ENCODE peak calls at places on chromosomes 11 and 22, in five cellular contexts. W is AG04449, U is choroid plexus epithelial cell, A is cardiac fibroblast, D is pancreas. O is an unnamed sample.

GRCh38 chr11:3989251-3989650 is 105.3 kb upstream of the RRM1 start:
- DNase-seq in A (no peak), W (no peak), D (no peak), U (no peak), O (no peak)

GRCh38 chr22:45709004-45709739 is 37.5 kb downstream of the ATXN10 start:
- DNase-seq in D (no peak), U (peak), W (no peak), A (peak), O (no peak)

GRCh38 chr22:21948390-21948789 is 4.3 kb downstream of the PPM1F start:
- DNase-seq in W (no peak), D (no peak), A (no peak), U (no peak), O (no peak)

GRCh38 chr11:28268925-28269324 is 160.7 kb downstream of the METTL15 start:
- DNase-seq in A (no peak), W (no peak), D (no peak), U (no peak), O (no peak)

GRCh38 chr11:61730222-61730994 is 22.0 kb upstream of the MYRF start:
- DNase-seq in U (no peak), A (no peak), W (no peak), D (peak), O (no peak)

GRCh38 chr22:45008853-45009751 is 703 bp downstream of the PHF21B start:
- DNase-seq in D (no peak), A (peak), U (peak), W (no peak), O (no peak)

GRCh38 chr11:15607361-15608036 is 492.8 kb downstream of the INSC start:
- DNase-seq in A (no peak), D (no peak), W (no peak), U (no peak), O (no peak)

GRCh38 chr11:128453444-128454336 is 133.7 kb downstream of the ETS1 start:
- DNase-seq in U (peak), D (peak), A (peak), W (peak), O (peak)

GRCh38 chr22:29072193-29072978 is 449 bp upstream of the KREMEN1 start:
- DNase-seq in A (peak), D (peak), W (no peak), U (peak), O (peak)

GRCh38 chr22:39953101-39953500 is 7.1 kb upstream of the TMA7B start:
- DNase-seq in W (no peak), U (no peak), D (no peak), A (no peak), O (no peak)

GRCh38 chr11:110951609-110952008 is 239.4 kb upstream of the ARHGAP20 start:
- DNase-seq in W (no peak), A (no peak), D (no peak), U (no peak), O (no peak)

GRCh38 chr22:48949375-48950149 is 878.1 kb downstream of the BRD1 start:
- DNase-seq in U (no peak), W (no peak), D (no peak), A (no peak), O (no peak)

GRCh38 chr11:87057749-87058148 is 20.0 kb downstream of the TMEM135 start:
- DNase-seq in D (no peak), U (no peak), W (no peak), A (no peak), O (no peak)

GRCh38 chr11:129732926-129733325 is 82.7 kb upstream of the TMEM45B start:
- DNase-seq in U (no peak), W (no peak), D (no peak), A (no peak), O (no peak)

GRCh38 chr22:25930710-25931353 is 188.8 kb downstream of the MYO18B start:
- DNase-seq in D (no peak), U (no peak), W (no peak), A (no peak), O (no peak)

GRCh38 chr11:33471541-33471940 is 214.4 kb downstream of the HIPK3 start:
- DNase-seq in W (no peak), U (peak), D (peak), A (no peak), O (no peak)

GRCh38 chr11:93000511-93001476 is 31.3 kb downstream of the MTNR1B start:
- DNase-seq in W (peak), U (peak), D (no peak), A (peak), O (peak)

GRCh38 chr11:77487790-77488189 is 13.9 kb upstream of the PAK1 start:
- DNase-seq in A (no peak), W (no peak), U (no peak), D (no peak), O (no peak)

GRCh38 chr11:69504576-69505420 is 23.3 kb downstream of the LINC01488 start:
- DNase-seq in A (no peak), U (no peak), W (no peak), D (no peak), O (no peak)

GRCh38 chr11:46367244-46367915 is 14.1 kb upstream of the MDK start:
- DNase-seq in D (peak), W (no peak), U (peak), A (peak), O (no peak)

GRCh38 chr11:75596914-75597313 is 34.9 kb downstream of the SERPINH1 start:
- DNase-seq in W (no peak), A (no peak), D (no peak), U (no peak), O (no peak)

GRCh38 chr11:269146-269890 is 8.9 kb upstream of the NLRP6 start:
- DNase-seq in A (peak), D (no peak), U (peak), W (no peak), O (no peak)
- TF ChIP-seq CTCF in A (no peak), D (no peak), U (no peak), W (no peak), O (no peak)

GRCh38 chr22:20862540-20862939 is 3.7 kb downstream of the SNAP29 start:
- DNase-seq in A (no peak), D (no peak), U (no peak), W (no peak), O (no peak)

GRCh38 chr22:20857247-20857643 is 1.4 kb downstream of the PI4KA start:
- DNase-seq in D (no peak), A (no peak), U (no peak), W (no peak), O (no peak)

GRCh38 chr22:20858615-20859416 is at the start of the genes PI4KA and SNAP29:
- DNase-seq in U (peak), A (peak), W (peak), D (peak), O (peak)

GRCh38 chr22:20859615-20860014 is 808 bp downstream of the SNAP29 start:
- DNase-seq in A (no peak), W (no peak), D (no peak), U (no peak), O (no peak)

GRCh38 chr22:20857838-20858614 is 585 bp downstream of the PI4KA start:
- DNase-seq in U (peak), D (peak), W (no peak), A (peak), O (peak)
- TF ChIP-seq CTCF in U (no peak), D (no peak), W (no peak), A (no peak), O (no peak)

GRCh38 chr11:124152770-124153407 is 30.3 kb upstream of the OR10D3 start:
- DNase-seq in D (no peak), U (no peak), W (no peak), A (no peak), O (no peak)
- TF ChIP-seq CTCF in D (no peak), U (no peak), W (no peak), A (peak), O (no peak)

GRCh38 chr11:36499325-36499724 is 10.7 kb downstream of the TRAF6 start:
- DNase-seq in W (no peak), A (no peak), D (no peak), U (no peak), O (no peak)
- TF ChIP-seq CTCF in W (no peak), A (no peak), D (no peak), U (no peak), O (no peak)

GRCh38 chr11:81497202-81497804 is 1236.4 kb downstream of the FAM181B start:
- DNase-seq in A (peak), D (no peak), U (peak), W (no peak), O (peak)
- TF ChIP-seq CTCF in A (peak), D (peak), U (peak), W (no peak), O (peak)

GRCh38 chr11:43649501-43649900 is 31.0 kb upstream of the HSD17B12 start:
- DNase-seq in U (no peak), W (no peak), A (no peak), D (no peak), O (no peak)
- TF ChIP-seq CTCF in U (no peak), W (no peak), A (no peak), D (no peak), O (no peak)

O was measured in brain microvascular endothelial cell.